ENCODE peak calls at places on chromosomes 4 and X, in four cellular contexts. E is HCT116, Z is neural progenitor cell, L is neuronal stem cell. H is an unnamed sample.

GRCh38 chr4:8247047-8247930 is 22.3 kb upstream of the HTRA3 start:
- DNase-seq in E (no peak), L (no peak), Z (no peak), H (no peak)

GRCh38 chrX:107596651-107597050 is 31.7 kb upstream of the PRPS1 start:
- DNase-seq in E (no peak), Z (no peak), L (no peak), H (peak; percentile 29)

GRCh38 chrX:54248309-54248708 is 65.3 kb upstream of the FAM120C start:
- DNase-seq in E (peak; percentile 6), L (no peak), Z (no peak), H (peak; percentile 50)

GRCh38 chrX:47608130-47608810 is 11.4 kb downstream of the SYN1 start:
- DNase-seq in E (no peak), L (no peak), Z (peak; percentile 44), H (no peak)

GRCh38 chr4:99816611-99817309 is at the start of gene DAPP1:
- DNase-seq in Z (no peak), L (no peak), E (no peak), H (peak; percentile 77)

GRCh38 chr4:20299515-20299914 is 47.8 kb downstream of the SLIT2 start:
- DNase-seq in Z (peak; percentile 50), L (no peak), E (peak; percentile 13), H (no peak)

GRCh38 chrX:140710710-140711109 is 1.2 kb downstream of the LINC00632 start:
- DNase-seq in E (no peak), L (no peak), Z (no peak), H (no peak)

GRCh38 chrX:119685225-119686066 is 7.5 kb downstream of the SEPTIN6 start:
- DNase-seq in Z (no peak), E (no peak), L (no peak), H (no peak)

GRCh38 chr4:11446156-11446811 is 17.6 kb upstream of the HS3ST1 start:
- DNase-seq in Z (no peak), E (no peak), L (no peak), H (no peak)

GRCh38 chr4:2450394-2451035 is 18.4 kb upstream of the RNF4 start:
- DNase-seq in Z (no peak), E (no peak), L (no peak), H (no peak)

GRCh38 chr4:56689231-56689630 is 8.1 kb upstream of the HOPX start:
- DNase-seq in Z (no peak), E (no peak), L (no peak), H (no peak)

GRCh38 chr4:54296548-54297203 is 67.6 kb downstream of the PDGFRA start:
- DNase-seq in E (no peak), Z (no peak), L (no peak), H (no peak)

GRCh38 chrX:138914751-138915150 is 203.2 kb upstream of the FGF13 start:
- DNase-seq in L (no peak), Z (no peak), E (no peak), H (no peak)

GRCh38 chr4:2101346-2102044 is 42.4 kb downstream of the NAT8L start:
- DNase-seq in L (no peak), Z (no peak), E (no peak), H (peak; percentile 19)

GRCh38 chr4:147831452-147832192 is 99.7 kb downstream of the ARHGAP10 start:
- DNase-seq in L (no peak), Z (no peak), E (peak; percentile 87), H (peak; percentile 94)

GRCh38 chr4:59968796-59969195 is 1231.3 kb upstream of the ADGRL3 start:
- DNase-seq in E (no peak), Z (no peak), L (no peak), H (no peak)

GRCh38 chrX:49212209-49212608 is 12.2 kb upstream of the SYP start:
- DNase-seq in L (no peak), Z (no peak), E (no peak), H (no peak)
- H3K36me3 ChIP-seq in L (no peaks in the 10 kb centered on the region), Z (no peaks in the 10 kb centered on the region), E (no peaks in the 10 kb centered on the region), H (no peaks in the 10 kb centered on the region)

DNA sequence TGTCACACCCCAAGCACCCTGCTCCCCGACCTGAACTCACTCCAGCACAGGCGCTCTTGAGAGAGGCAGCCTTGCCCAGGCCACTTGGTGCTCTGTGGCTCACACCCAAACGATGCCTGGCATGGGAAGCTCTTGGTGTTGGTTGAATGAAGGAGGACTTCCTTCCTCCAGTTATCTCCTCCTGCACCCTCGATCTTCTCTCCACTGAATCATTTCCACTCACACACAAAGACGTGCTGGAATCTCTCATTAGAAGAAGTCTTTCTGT is 90.5 kb upstream of the TRIM2 start:
- DNase-seq in L (no peak), Z (no peak), E (no peak), H (no peak)
- H3K4me2 ChIP-seq in L (no peak overlapping the region), Z (no peak overlapping the region), E (no peak overlapping the region), H (no peak overlapping the region)

GRCh38 chr4:38965866-38966265 is 66.3 kb downstream of the TMEM156 start:
- DNase-seq in Z (no peak), L (no peak), E (no peak), H (no peak)
- H3K36me3 ChIP-seq in Z (no peaks in the 10 kb centered on the region), L (no peaks in the 10 kb centered on the region), E (no peaks in the 10 kb centered on the region), H (peaks cover 28% of the 10 kb centered on the region)

DNA sequence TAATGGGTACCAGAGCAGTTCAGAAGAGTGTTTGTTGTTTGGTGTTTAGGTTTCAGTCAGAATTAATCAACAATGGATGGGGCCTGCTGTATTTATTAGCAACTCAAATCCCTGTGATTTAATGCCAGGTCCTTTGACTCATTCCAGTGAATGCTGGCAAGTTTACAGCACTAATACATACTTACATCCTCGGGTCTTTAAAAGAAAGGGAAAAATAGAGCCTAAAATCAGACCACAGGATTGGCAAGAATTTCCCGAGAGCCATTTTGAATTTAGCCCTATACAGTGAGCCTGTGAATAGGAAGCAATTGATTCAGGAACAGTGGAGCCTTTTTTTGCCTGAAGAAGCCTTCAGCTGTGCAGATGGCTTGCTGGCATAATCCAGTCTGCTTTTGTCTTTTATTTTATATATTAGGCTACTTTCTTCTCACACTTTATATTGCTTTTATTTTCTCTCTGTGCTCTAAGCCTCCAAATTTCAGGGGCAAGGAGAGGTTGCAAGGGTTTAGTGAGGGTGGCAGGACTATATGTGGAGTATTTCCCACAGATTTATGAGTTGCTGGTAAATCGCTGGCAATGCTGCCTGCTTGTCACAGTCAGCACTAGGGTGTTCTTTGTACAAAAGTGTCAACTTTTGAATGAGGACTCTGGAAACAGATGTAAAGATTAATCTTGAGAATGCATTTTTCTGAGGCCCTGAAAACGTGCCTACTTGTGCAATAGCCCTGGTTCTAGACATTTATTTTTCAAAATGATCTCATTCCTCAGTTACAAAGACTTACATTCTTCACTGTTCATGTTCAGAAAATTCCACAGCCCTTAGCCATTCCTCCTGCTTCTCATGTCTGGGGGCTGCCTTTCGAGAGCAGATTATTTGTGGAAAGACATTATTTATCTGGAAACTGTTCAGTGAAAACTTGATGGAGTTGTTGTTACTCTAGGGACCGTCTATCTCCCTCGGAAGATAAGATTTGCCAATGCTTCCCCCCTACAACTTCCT is 303.5 kb downstream of the SPRY1 start:
- DNase-seq in E (no peak), Z (peak; percentile 10), L (no peak), H (no peak)
- H3K4me2 ChIP-seq in E (no peak overlapping the region), Z (no peak overlapping the region), L (no peak overlapping the region), H (no peak overlapping the region)

GRCh38 chrX:129549124-129549523 is 9.1 kb downstream of the OCRL start:
- DNase-seq in L (no peak), Z (no peak), E (no peak), H (no peak)
- H3K36me3 ChIP-seq in L (peaks cover 69% of the 10 kb centered on the region), Z (peaks cover 14% of the 10 kb centered on the region), E (peaks cover 2% of the 10 kb centered on the region), H (peaks cover 35% of the 10 kb centered on the region)

GRCh38 chr4:6155996-6156395 is 44.4 kb downstream of the JAKMIP1 start:
- DNase-seq in E (no peak), Z (no peak), L (no peak), H (no peak)

GRCh38 chr4:6152879-6153705 is 47.3 kb downstream of the JAKMIP1 start:
- DNase-seq in Z (no peak), E (no peak), L (no peak), H (no peak)

GRCh38 chr4:6157926-6158325 is 42.4 kb downstream of the JAKMIP1 start:
- DNase-seq in Z (no peak), L (no peak), E (no peak), H (no peak)

GRCh38 chr4:6153874-6154273 is 46.5 kb downstream of the JAKMIP1 start:
- DNase-seq in Z (peak; percentile 10), L (no peak), E (no peak), H (no peak)

GRCh38 chr4:6154875-6155274 is 45.5 kb downstream of the JAKMIP1 start:
- DNase-seq in Z (peak; percentile 23), E (no peak), L (no peak), H (no peak)
- H3K4me2 ChIP-seq in Z (peak overlapping the region; percentile 38), E (no peak overlapping the region), L (no peak overlapping the region), H (no peak overlapping the region)